ENCODE peak calls at places on chromosome 1, in five cellular contexts. One of them, this sample, is unnamed.

GRCh38 chr1:69312055-69312732 is 255.5 kb upstream of the LRRC7 start:
- DNase-seq in choroid plexus epithelial cell: no peak
- DNase-seq in fibroblast of lung: no peak
- DNase-seq in GM20000: no peak
- DNase-seq in GM23338: peak; percentile 64
- DNase-seq in this sample: no peak

GRCh38 chr1:157155658-157156057 is 17.5 kb upstream of the ETV3 start:
- DNase-seq in choroid plexus epithelial cell: peak; percentile 14
- DNase-seq in fibroblast of lung: no peak
- DNase-seq in GM20000: no peak
- DNase-seq in GM23338: peak; percentile 64
- DNase-seq in this sample: no peak

GRCh38 chr1:93033029-93033428 is 46.1 kb upstream of the MTF2 start:
- DNase-seq in choroid plexus epithelial cell: peak; percentile 6
- DNase-seq in fibroblast of lung: no peak
- DNase-seq in GM20000: no peak
- DNase-seq in GM23338: no peak
- DNase-seq in this sample: no peak

GRCh38 chr1:6459850-6460265 is 6.1 kb downstream of the TNFRSF25 start:
- DNase-seq in choroid plexus epithelial cell: no peak
- DNase-seq in fibroblast of lung: no peak
- DNase-seq in GM20000: no peak
- DNase-seq in GM23338: no peak
- DNase-seq in this sample: no peak

GRCh38 chr1:246567258-246568235 is 1.3 kb downstream of the CNST start:
- DNase-seq in choroid plexus epithelial cell: peak; percentile 80
- DNase-seq in fibroblast of lung: peak; percentile 65
- DNase-seq in GM20000: no peak
- DNase-seq in GM23338: peak; percentile 28
- DNase-seq in this sample: no peak

GRCh38 chr1:59484090-59484489 is 187.2 kb downstream of the FGGY start:
- DNase-seq in choroid plexus epithelial cell: peak; percentile 82
- DNase-seq in fibroblast of lung: peak; percentile 90
- DNase-seq in GM20000: no peak
- DNase-seq in GM23338: no peak
- DNase-seq in this sample: no peak

GRCh38 chr1:17009706-17010105 is 2.0 kb downstream of the ATP13A2 start:
- DNase-seq in choroid plexus epithelial cell: no peak
- DNase-seq in fibroblast of lung: no peak
- DNase-seq in GM20000: peak; percentile 37
- DNase-seq in GM23338: no peak
- DNase-seq in this sample: peak; percentile 25

GRCh38 chr1:232252719-232253118 is 377.2 kb downstream of the SIPA1L2 start:
- DNase-seq in choroid plexus epithelial cell: no peak
- DNase-seq in fibroblast of lung: no peak
- DNase-seq in GM20000: no peak
- DNase-seq in GM23338: peak; percentile 65
- DNase-seq in this sample: no peak

GRCh38 chr1:8552820-8553397 is 235.0 kb downstream of the SLC45A1 start:
- DNase-seq in choroid plexus epithelial cell: no peak
- DNase-seq in fibroblast of lung: no peak
- DNase-seq in GM20000: no peak
- DNase-seq in GM23338: no peak
- DNase-seq in this sample: no peak

GRCh38 chr1:226223157-226223785 is at the start of gene MIXL1:
- DNase-seq in choroid plexus epithelial cell: no peak
- DNase-seq in fibroblast of lung: no peak
- DNase-seq in GM20000: peak; percentile 48
- DNase-seq in GM23338: peak; percentile 78
- DNase-seq in this sample: peak; percentile 36

GRCh38 chr1:57683037-57683928 is 259.4 kb upstream of the DAB1 start:
- DNase-seq in choroid plexus epithelial cell: no peak
- DNase-seq in fibroblast of lung: no peak
- DNase-seq in GM20000: no peak
- DNase-seq in GM23338: peak; percentile 51
- DNase-seq in this sample: no peak
- TF ChIP-seq CTCF in choroid plexus epithelial cell: no peak
- TF ChIP-seq CTCF in fibroblast of lung: no peak
- TF ChIP-seq CTCF in GM20000: no peak
- TF ChIP-seq CTCF in GM23338: peak; percentile 40
- TF ChIP-seq CTCF in this sample: no peak

DNA sequence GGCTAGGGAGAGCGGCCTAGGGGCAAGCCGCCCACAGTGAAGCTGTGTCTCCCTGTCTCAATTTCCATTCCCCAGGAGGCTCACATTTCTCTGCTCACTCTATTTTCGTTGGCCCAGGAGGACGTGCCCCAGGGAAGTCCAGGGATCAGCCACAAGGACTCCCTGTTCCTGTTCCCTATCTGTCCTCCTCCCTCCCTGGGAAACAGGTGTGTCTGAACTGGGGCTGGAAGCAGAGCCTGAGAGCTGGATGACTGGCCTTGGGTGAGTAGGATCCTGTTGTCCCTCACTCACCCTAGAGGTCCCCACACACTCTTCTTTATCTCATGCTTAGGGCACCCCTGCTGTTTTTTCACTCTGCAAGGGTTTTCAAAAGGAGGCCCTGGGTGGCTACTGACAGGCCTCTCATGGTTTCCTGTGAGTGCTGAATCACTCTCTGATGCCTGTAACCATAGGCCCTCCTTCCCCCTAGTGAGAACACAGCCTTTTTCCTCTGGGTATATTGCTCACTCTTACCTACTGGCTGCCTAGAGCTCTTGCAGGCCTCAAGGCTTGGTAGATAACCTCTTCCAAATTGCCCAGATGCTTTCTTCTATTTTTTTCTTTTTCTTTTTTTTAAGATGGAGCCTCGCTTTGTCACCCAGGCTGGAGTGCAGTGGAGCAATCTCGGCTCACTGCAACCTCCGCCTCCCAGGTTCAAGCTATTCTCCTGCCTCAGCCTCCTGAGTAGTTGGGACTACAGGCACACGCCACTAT is 3.3 kb upstream of the UTP11 start:
- DNase-seq in choroid plexus epithelial cell: peak; percentile 97
- DNase-seq in fibroblast of lung: no peak
- DNase-seq in GM20000: no peak
- DNase-seq in GM23338: peak; percentile 46
- DNase-seq in this sample: no peak
- TF ChIP-seq CTCF in choroid plexus epithelial cell: peak; percentile 15
- TF ChIP-seq CTCF in fibroblast of lung: no peak
- TF ChIP-seq CTCF in GM20000: no peak
- TF ChIP-seq CTCF in GM23338: no peak
- TF ChIP-seq CTCF in this sample: no peak

GRCh38 chr1:229871078-229871676 is 195.9 kb upstream of the GALNT2 start:
- DNase-seq in choroid plexus epithelial cell: no peak
- DNase-seq in fibroblast of lung: no peak
- DNase-seq in GM20000: no peak
- DNase-seq in GM23338: no peak
- DNase-seq in this sample: no peak

GRCh38 chr1:229879746-229880145 is 187.3 kb upstream of the GALNT2 start:
- DNase-seq in choroid plexus epithelial cell: no peak
- DNase-seq in fibroblast of lung: no peak
- DNase-seq in GM20000: no peak
- DNase-seq in GM23338: no peak
- DNase-seq in this sample: no peak

GRCh38 chr1:229874609-229875008 is 192.4 kb upstream of the GALNT2 start:
- DNase-seq in choroid plexus epithelial cell: no peak
- DNase-seq in fibroblast of lung: no peak
- DNase-seq in GM20000: no peak
- DNase-seq in GM23338: no peak
- DNase-seq in this sample: no peak

GRCh38 chr1:229874150-229874549 is 192.9 kb upstream of the GALNT2 start:
- DNase-seq in choroid plexus epithelial cell: peak; percentile 24
- DNase-seq in fibroblast of lung: no peak
- DNase-seq in GM20000: no peak
- DNase-seq in GM23338: no peak
- DNase-seq in this sample: no peak

GRCh38 chr1:229875086-229875485 is 192.0 kb upstream of the GALNT2 start:
- DNase-seq in choroid plexus epithelial cell: no peak
- DNase-seq in fibroblast of lung: no peak
- DNase-seq in GM20000: no peak
- DNase-seq in GM23338: no peak
- DNase-seq in this sample: no peak
- TF ChIP-seq CTCF in choroid plexus epithelial cell: no peak
- TF ChIP-seq CTCF in fibroblast of lung: no peak
- TF ChIP-seq CTCF in GM20000: no peak
- TF ChIP-seq CTCF in GM23338: no peak
- TF ChIP-seq CTCF in this sample: no peak

DNA sequence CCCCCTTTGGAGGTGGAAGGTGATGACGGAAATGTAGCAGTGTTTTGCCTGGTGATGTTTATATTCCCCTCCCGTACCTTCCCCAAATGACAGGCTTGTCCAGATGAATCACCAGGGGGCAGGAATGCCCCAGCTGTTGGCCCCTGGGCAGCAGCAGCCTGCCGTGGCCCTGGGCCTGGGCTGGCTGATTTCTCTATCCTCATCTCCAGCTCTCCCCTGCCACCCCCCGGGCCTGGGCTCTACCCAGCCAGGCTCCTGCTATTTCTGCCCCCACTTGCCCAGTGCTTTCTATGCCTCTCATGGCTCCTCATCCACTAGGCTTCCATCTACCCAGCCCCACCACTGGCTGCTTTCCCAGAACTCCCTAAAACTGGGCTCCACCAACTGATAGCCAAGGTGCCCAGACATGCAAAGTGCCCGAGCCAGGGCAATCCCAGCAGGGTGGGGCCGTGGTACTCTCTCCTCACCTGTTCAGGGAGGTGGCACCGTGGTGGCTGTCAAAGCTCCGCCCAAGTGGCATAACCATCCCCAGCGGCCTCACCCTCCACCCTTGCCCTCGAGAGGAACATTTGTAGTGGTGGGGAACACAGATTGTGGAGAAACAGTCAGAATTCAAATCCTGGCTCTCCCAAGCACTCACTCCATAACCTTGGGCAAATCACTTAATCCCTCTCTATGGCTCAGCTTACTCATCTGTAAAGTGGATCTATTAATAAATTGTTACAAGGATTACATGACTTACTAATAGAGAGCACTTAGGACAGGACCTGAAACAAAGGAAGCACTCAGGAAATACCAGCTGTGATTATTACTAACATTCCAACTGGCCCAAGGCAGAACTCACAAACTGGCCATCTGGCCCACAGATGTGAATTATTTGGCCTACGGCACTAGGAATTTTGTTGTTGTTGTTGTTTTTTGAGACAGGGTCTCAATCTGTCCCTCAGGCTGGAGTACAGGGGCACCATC is 12.8 kb upstream of the ECE1 start:
- DNase-seq in choroid plexus epithelial cell: peak; percentile 87
- DNase-seq in fibroblast of lung: peak; percentile 78
- DNase-seq in GM20000: no peak
- DNase-seq in GM23338: no peak
- DNase-seq in this sample: no peak
- TF ChIP-seq CTCF in choroid plexus epithelial cell: no peak
- TF ChIP-seq CTCF in fibroblast of lung: no peak
- TF ChIP-seq CTCF in GM20000: no peak
- TF ChIP-seq CTCF in GM23338: no peak
- TF ChIP-seq CTCF in this sample: no peak

DNA sequence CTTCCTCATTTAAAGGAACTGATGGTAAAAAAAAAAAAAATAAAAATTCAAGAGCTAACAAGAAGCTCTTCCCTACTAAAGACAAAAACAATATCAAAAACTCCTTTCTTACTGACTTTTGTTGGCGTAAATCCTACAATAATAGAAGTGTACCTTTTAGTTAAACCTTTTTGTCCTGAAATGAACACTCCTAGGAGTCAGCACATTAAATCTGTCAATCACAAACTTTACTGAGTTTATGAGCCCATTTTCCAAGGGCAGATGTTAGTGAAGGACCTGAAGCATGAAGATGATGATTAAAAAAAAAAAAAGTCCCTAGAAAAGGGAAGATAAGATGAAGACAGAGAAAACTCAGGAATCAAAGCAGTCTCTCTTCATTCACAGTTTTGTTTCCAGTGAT is 22.6 kb upstream of the DDX59 start:
- DNase-seq in choroid plexus epithelial cell: no peak
- DNase-seq in fibroblast of lung: no peak
- DNase-seq in GM20000: no peak
- DNase-seq in GM23338: no peak
- DNase-seq in this sample: no peak
- TF ChIP-seq CTCF in choroid plexus epithelial cell: no peak
- TF ChIP-seq CTCF in fibroblast of lung: no peak
- TF ChIP-seq CTCF in GM20000: no peak
- TF ChIP-seq CTCF in GM23338: no peak
- TF ChIP-seq CTCF in this sample: no peak

GRCh38 chr1:15154480-15155036 is 1.0 kb downstream of the TMEM51 start:
- DNase-seq in choroid plexus epithelial cell: peak; percentile 43
- DNase-seq in fibroblast of lung: no peak
- DNase-seq in GM20000: peak; percentile 48
- DNase-seq in GM23338: peak; percentile 80
- DNase-seq in this sample: peak; percentile 47
- TF ChIP-seq CTCF in choroid plexus epithelial cell: no peak
- TF ChIP-seq CTCF in fibroblast of lung: no peak
- TF ChIP-seq CTCF in GM20000: no peak
- TF ChIP-seq CTCF in GM23338: no peak
- TF ChIP-seq CTCF in this sample: no peak

DNA sequence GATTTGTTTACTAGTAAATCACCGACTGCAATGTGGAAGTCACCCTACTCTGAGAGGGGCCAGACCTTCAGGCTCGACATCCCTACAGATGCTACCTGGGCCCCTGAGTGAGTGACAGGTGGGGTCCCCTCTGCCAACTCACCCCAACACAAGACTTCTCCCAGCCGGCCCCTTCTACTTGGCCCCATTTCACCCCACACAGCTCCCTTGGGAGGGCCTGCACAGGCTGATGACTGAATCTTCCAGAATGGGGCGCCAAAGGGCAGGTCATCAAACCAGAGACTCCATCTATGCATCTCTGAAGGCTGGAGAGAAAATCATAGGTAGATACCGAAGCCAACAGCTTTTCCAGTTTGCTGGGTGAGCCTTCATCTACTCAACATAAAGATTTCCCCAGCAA is 9.4 kb upstream of the S100A8 start:
- DNase-seq in choroid plexus epithelial cell: no peak
- DNase-seq in fibroblast of lung: peak; percentile 1
- DNase-seq in GM20000: no peak
- DNase-seq in GM23338: peak; percentile 53
- DNase-seq in this sample: no peak
- TF ChIP-seq CTCF in choroid plexus epithelial cell: no peak
- TF ChIP-seq CTCF in fibroblast of lung: peak; percentile 37
- TF ChIP-seq CTCF in GM20000: no peak
- TF ChIP-seq CTCF in GM23338: peak; percentile 45
- TF ChIP-seq CTCF in this sample: peak; percentile 22

DNA sequence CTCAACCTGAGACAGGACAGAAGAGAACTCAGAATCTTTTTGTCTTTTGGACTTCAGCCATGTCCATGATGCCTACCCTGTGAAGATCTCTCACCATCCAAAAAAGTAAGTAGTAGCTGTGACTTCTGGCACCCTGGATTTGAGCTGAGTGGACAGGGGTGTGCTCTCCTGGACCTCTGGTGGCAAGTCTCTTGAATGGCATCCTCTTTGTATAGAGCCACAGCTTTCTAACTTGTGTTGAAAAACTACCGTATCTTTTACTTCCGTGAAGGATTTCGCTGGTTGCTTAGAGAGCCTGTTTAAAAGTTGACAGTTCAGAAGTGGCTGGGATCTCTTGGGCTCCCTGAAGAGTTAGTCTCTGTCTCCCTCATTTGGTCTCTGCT is 1.8 kb downstream of the MFN2 start:
- DNase-seq in choroid plexus epithelial cell: no peak
- DNase-seq in fibroblast of lung: peak; percentile 33
- DNase-seq in GM20000: no peak
- DNase-seq in GM23338: peak; percentile 26
- DNase-seq in this sample: no peak
- TF ChIP-seq CTCF in choroid plexus epithelial cell: no peak
- TF ChIP-seq CTCF in fibroblast of lung: peak; percentile 46
- TF ChIP-seq CTCF in GM20000: no peak
- TF ChIP-seq CTCF in GM23338: peak; percentile 15
- TF ChIP-seq CTCF in this sample: no peak